ENCODE peak calls at places on chromosome 17, in five cellular contexts. C, A, M, S and W are unnamed samples.

GRCh38 chr17:36768355-36768754 is 167.0 kb downstream of the MRM1 start:
- DNase-seq in C (no peak), A (no peak), M (no peak), S (no peak), W (no peak)

GRCh38 chr17:57739402-57740224 is 5.5 kb downstream of the CCDC182 start:
- DNase-seq in A (no peak), C (no peak), M (no peak), S (no peak), W (no peak)

GRCh38 chr17:80986816-80987480 is 4.7 kb upstream of the CHMP6 start:
- DNase-seq in C (peak; percentile 53), A (no peak), M (no peak), S (no peak), W (peak; percentile 36)

GRCh38 chr17:75555679-75556153 is 30.2 kb downstream of the LLGL2 start:
- DNase-seq in C (no peak), A (no peak), M (no peak), S (peak; percentile 51), W (no peak)

GRCh38 chr17:15910791-15911190 is 34.1 kb upstream of the ADORA2B start:
- DNase-seq in S (no peak), M (no peak), A (no peak), C (no peak), W (no peak)

GRCh38 chr17:16881239-16881924 is 90.5 kb downstream of the TNFRSF13B start:
- DNase-seq in A (no peak), M (no peak), C (no peak), S (peak; percentile 9), W (no peak)

GRCh38 chr17:2685696-2686095 is 25.9 kb downstream of the CLUH start:
- DNase-seq in M (no peak), A (no peak), S (no peak), C (no peak), W (no peak)

GRCh38 chr17:58507123-58507634 is 7.3 kb downstream of the MTMR4 start:
- DNase-seq in S (no peak), M (no peak), A (peak; percentile 9), C (no peak), W (no peak)

GRCh38 chr17:58082341-58082869 is 814 bp upstream of the DYNLL2 start:
- DNase-seq in S (no peak), M (no peak), C (no peak), A (peak; percentile 14), W (no peak)

GRCh38 chr17:38867179-38867994 is 2.5 kb upstream of the LASP1 start:
- DNase-seq in C (peak; percentile 54), M (no peak), S (peak; percentile 46), A (peak; percentile 76), W (peak; percentile 46)

GRCh38 chr17:27356091-27356705 is 62.3 kb downstream of the WSB1 start:
- DNase-seq in S (no peak), C (no peak), M (no peak), A (no peak), W (no peak)

GRCh38 chr17:41503202-41503601 is 2.2 kb downstream of the KRT13 start:
- DNase-seq in A (no peak), M (no peak), S (no peak), C (no peak), W (no peak)

GRCh38 chr17:266701-267656 is 85.5 kb upstream of the DOC2B start:
- DNase-seq in S (peak; percentile 23), M (no peak), C (peak; percentile 74), A (peak; percentile 10), W (no peak)

GRCh38 chr17:35238817-35239216 is 4.1 kb upstream of the SLFN5 start:
- DNase-seq in M (no peak), S (no peak), A (no peak), C (no peak), W (no peak)

GRCh38 chr17:27530791-27531391 is 74.6 kb downstream of the KSR1 start:
- DNase-seq in S (no peak), A (no peak), M (no peak), C (no peak), W (no peak)

GRCh38 chr17:1491406-1492248 is 859 bp downstream of the MYO1C start:
- DNase-seq in C (peak; percentile 84), A (peak; percentile 66), S (peak; percentile 78), M (no peak), W (no peak)

GRCh38 chr17:79819085-79819484 is 20.2 kb downstream of the CBX4 start:
- DNase-seq in M (no peak), C (no peak), S (no peak), A (no peak), W (no peak)

GRCh38 chr17:50261051-50261915 is 13.0 kb upstream of the TMEM92 start:
- DNase-seq in A (no peak), C (no peak), S (no peak), M (no peak), W (no peak)

GRCh38 chr17:29621751-29622194 is 939 bp downstream of the CORO6 start:
- DNase-seq in A (no peak), S (no peak), C (no peak), M (no peak), W (peak; percentile 75)

GRCh38 chr17:38925263-38925995 is at the start of gene LASP1NB:
- DNase-seq in M (no peak), A (no peak), S (peak; percentile 25), C (peak; percentile 43), W (no peak)

GRCh38 chr17:10025976-10026785 is 121.1 kb upstream of the RCVRN start:
- DNase-seq in C (no peak), A (no peak), S (no peak), M (no peak), W (no peak)

GRCh38 chr17:75084039-75084660 is 3.6 kb upstream of the SLC16A5 start:
- DNase-seq in A (no peak), M (no peak), C (no peak), S (no peak), W (no peak)

GRCh38 chr17:410674-411401 is 58.2 kb upstream of the RPH3AL start:
- DNase-seq in M (no peak), S (no peak), C (no peak), A (peak; percentile 16), W (no peak)

GRCh38 chr17:45302649-45303173 is 14.1 kb downstream of the MAP3K14 start:
- DNase-seq in S (no peak), M (no peak), A (no peak), C (peak; percentile 45), W (peak; percentile 40)

GRCh38 chr17:72444517-72445054 is 323.8 kb downstream of the SOX9 start:
- DNase-seq in C (no peak), A (no peak), S (no peak), M (no peak), W (no peak)
- H3K4me1 ChIP-seq in C (no peaks in the 10 kb centered on the region), A (no peaks in the 10 kb centered on the region), S (peaks cover 32% of the 10 kb centered on the region), M (peaks cover 14% of the 10 kb centered on the region), W (no peaks in the 10 kb centered on the region)

GRCh38 chr17:21679256-21680146 is 12.8 kb upstream of the KCNJ18 start:
- DNase-seq in M (no peak), S (no peak), A (no peak), C (no peak), W (no peak)

GRCh38 chr17:21677911-21678310 is 14.4 kb upstream of the KCNJ18 start:
- DNase-seq in M (no peak), C (no peak), A (no peak), S (no peak), W (no peak)

GRCh38 chr17:21678451-21679081 is 13.8 kb upstream of the KCNJ18 start:
- DNase-seq in M (no peak), C (no peak), A (no peak), S (no peak), W (no peak)

GRCh38 chr17:21676281-21677111 is 15.8 kb upstream of the KCNJ18 start:
- DNase-seq in A (no peak), M (no peak), S (no peak), C (no peak), W (no peak)

GRCh38 chr17:21677126-21677910 is 15.0 kb upstream of the KCNJ18 start:
- DNase-seq in S (no peak), M (no peak), A (no peak), C (no peak), W (no peak)
- H3K9me3 ChIP-seq in S (peaks cover 9% of the 10 kb centered on the region), M (peaks cover 15% of the 10 kb centered on the region), A (no peaks in the 10 kb centered on the region), C (no peaks in the 10 kb centered on the region), W (no peaks in the 10 kb centered on the region)

GRCh38 chr17:32382526-32383223 is 32.7 kb downstream of the ZNF207 start:
- DNase-seq in S (no peak), A (no peak), C (no peak), M (no peak), W (no peak)
- TF ChIP-seq POLR2A in S (no peak), A (no peak), C (no peak), M (no peak), W (no peak)

GRCh38 chr17:77435272-77436057 is 294.7 kb downstream of the SEC14L1 start:
- DNase-seq in M (no peak), A (no peak), C (no peak), S (no peak), W (no peak)

GRCh38 chr17:77437017-77437416 is 296.2 kb downstream of the SEC14L1 start:
- DNase-seq in C (peak; percentile 75), S (no peak), M (no peak), A (no peak), W (no peak)

GRCh38 chr17:77434136-77435114 is 293.7 kb downstream of the SEC14L1 start:
- DNase-seq in C (no peak), A (no peak), S (no peak), M (no peak), W (no peak)

GRCh38 chr17:77436481-77436880 is 295.7 kb downstream of the SEC14L1 start:
- DNase-seq in C (no peak), S (no peak), A (no peak), M (no peak), W (no peak)

DNA sequence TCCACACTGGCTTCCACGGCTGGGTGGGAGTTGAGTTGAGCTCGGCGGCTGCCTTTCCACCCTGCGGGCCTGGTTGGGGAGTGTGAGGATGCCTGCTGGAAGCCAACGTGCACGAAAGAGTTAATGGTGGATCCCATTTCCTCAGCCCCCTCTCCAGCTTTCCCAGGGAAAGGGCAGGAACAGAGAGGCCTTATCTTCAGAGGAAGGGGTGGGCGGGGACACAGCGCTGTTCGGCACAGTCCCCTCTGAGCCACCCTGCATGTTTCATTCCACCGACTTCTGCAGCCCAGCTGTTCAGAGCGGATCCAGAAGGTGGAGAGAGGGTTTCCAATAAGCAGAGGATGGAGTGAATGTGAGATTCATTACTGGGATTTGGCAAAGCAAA is 295.3 kb downstream of the SEC14L1 start:
- DNase-seq in S (no peak), C (peak; percentile 77), M (no peak), A (no peak), W (no peak)
- H3K4me1 ChIP-seq in S (peaks cover 98% of the 10 kb centered on the region), C (peaks cover 96% of the 10 kb centered on the region), M (peaks cover 100% of the 10 kb centered on the region), A (peaks cover 33% of the 10 kb centered on the region), W (peaks cover 83% of the 10 kb centered on the region)

GRCh38 chr17:22515599-22515998 is 823.3 kb downstream of the KCNJ18 start:
- DNase-seq in M (no peak), S (no peak), A (no peak), C (no peak), W (no peak)
- H3K9me3 ChIP-seq in M (peaks cover 39% of the 10 kb centered on the region), S (peaks cover 9% of the 10 kb centered on the region), A (no peaks in the 10 kb centered on the region), C (no peaks in the 10 kb centered on the region), W (no peaks in the 10 kb centered on the region)